ENCODE peak calls at places on chromosomes 2 and 18, in eight cellular contexts. One of them, this sample, is unnamed.

GRCh38 chr2:25586726-25587144 is 86.6 kb downstream of the DTNB start:
- DNase-seq in upper lobe of left lung: no peak
- DNase-seq in SK-N-SH: peak; percentile 78
- DNase-seq in Panc1: no peak
- DNase-seq in HL-60: no peak
- DNase-seq in K562: no peak
- DNase-seq in HCT116: no peak
- DNase-seq in stomach: no peak
- DNase-seq in this sample: no peak

GRCh38 chr18:24825397-24825796 is 365.0 kb downstream of the HRH4 start:
- DNase-seq in stomach: no peak
- DNase-seq in SK-N-SH: no peak
- DNase-seq in K562: no peak
- DNase-seq in upper lobe of left lung: no peak
- DNase-seq in HL-60: no peak
- DNase-seq in Panc1: no peak
- DNase-seq in HCT116: no peak
- DNase-seq in this sample: no peak

GRCh38 chr2:7012141-7012809 is 95.1 kb downstream of the RNF144A start:
- DNase-seq in SK-N-SH: no peak
- DNase-seq in HCT116: no peak
- DNase-seq in HL-60: no peak
- DNase-seq in upper lobe of left lung: no peak
- DNase-seq in K562: no peak
- DNase-seq in Panc1: no peak
- DNase-seq in stomach: no peak
- DNase-seq in this sample: no peak

GRCh38 chr2:239715606-239716005 is 309.5 kb downstream of the NDUFA10 start:
- DNase-seq in Panc1: no peak
- DNase-seq in HCT116: no peak
- DNase-seq in stomach: no peak
- DNase-seq in upper lobe of left lung: peak; percentile 57
- DNase-seq in SK-N-SH: no peak
- DNase-seq in HL-60: no peak
- DNase-seq in K562: no peak
- DNase-seq in this sample: no peak

GRCh38 chr2:233422050-233422639 is 67.9 kb downstream of the DGKD start:
- DNase-seq in K562: peak; percentile 38
- DNase-seq in SK-N-SH: no peak
- DNase-seq in HCT116: no peak
- DNase-seq in Panc1: no peak
- DNase-seq in upper lobe of left lung: peak; percentile 85
- DNase-seq in stomach: peak; percentile 93
- DNase-seq in HL-60: no peak
- DNase-seq in this sample: no peak

GRCh38 chr2:47089083-47089464 is 66.0 kb downstream of the STPG4 start:
- DNase-seq in Panc1: no peak
- DNase-seq in stomach: no peak
- DNase-seq in upper lobe of left lung: no peak
- DNase-seq in SK-N-SH: peak; percentile 38
- DNase-seq in K562: peak; percentile 76
- DNase-seq in HCT116: peak; percentile 39
- DNase-seq in HL-60: no peak
- DNase-seq in this sample: no peak

GRCh38 chr2:172092716-172093415 is 7.6 kb downstream of the DLX1 start:
- DNase-seq in HL-60: no peak
- DNase-seq in HCT116: no peak
- DNase-seq in SK-N-SH: peak; percentile 39
- DNase-seq in upper lobe of left lung: peak; percentile 51
- DNase-seq in Panc1: no peak
- DNase-seq in K562: peak; percentile 37
- DNase-seq in stomach: no peak
- DNase-seq in this sample: no peak

GRCh38 chr2:220466251-220466691 is 838.8 kb downstream of the SLC4A3 start:
- DNase-seq in HL-60: no peak
- DNase-seq in Panc1: no peak
- DNase-seq in stomach: no peak
- DNase-seq in SK-N-SH: no peak
- DNase-seq in upper lobe of left lung: no peak
- DNase-seq in HCT116: no peak
- DNase-seq in K562: no peak
- DNase-seq in this sample: no peak

GRCh38 chr2:201880620-201881381 is 74.5 kb downstream of the CDK15 start:
- DNase-seq in HCT116: no peak
- DNase-seq in Panc1: no peak
- DNase-seq in stomach: no peak
- DNase-seq in HL-60: no peak
- DNase-seq in SK-N-SH: no peak
- DNase-seq in K562: peak; percentile 38
- DNase-seq in upper lobe of left lung: no peak
- DNase-seq in this sample: no peak

GRCh38 chr2:232229296-232229916 is 149.1 kb upstream of the ALPP start:
- DNase-seq in HCT116: no peak
- DNase-seq in K562: no peak
- DNase-seq in Panc1: no peak
- DNase-seq in SK-N-SH: no peak
- DNase-seq in upper lobe of left lung: no peak
- DNase-seq in HL-60: no peak
- DNase-seq in stomach: no peak
- DNase-seq in this sample: peak; percentile 71

GRCh38 chr2:190465060-190465459 is 56.9 kb downstream of the MFSD6 start:
- DNase-seq in HL-60: no peak
- DNase-seq in upper lobe of left lung: no peak
- DNase-seq in stomach: no peak
- DNase-seq in HCT116: no peak
- DNase-seq in K562: no peak
- DNase-seq in SK-N-SH: no peak
- DNase-seq in Panc1: no peak
- DNase-seq in this sample: no peak

GRCh38 chr2:113831156-113831555 is 58.7 kb upstream of the ACTR3 start:
- DNase-seq in stomach: no peak
- DNase-seq in HL-60: no peak
- DNase-seq in Panc1: no peak
- DNase-seq in K562: peak; percentile 30
- DNase-seq in HCT116: no peak
- DNase-seq in upper lobe of left lung: no peak
- DNase-seq in SK-N-SH: no peak
- DNase-seq in this sample: no peak
- TF ChIP-seq POLR2AphosphoS5 in stomach: no peak
- TF ChIP-seq POLR2AphosphoS5 in HL-60: no peak
- TF ChIP-seq POLR2AphosphoS5 in Panc1: no peak
- TF ChIP-seq POLR2AphosphoS5 in K562: no peak
- TF ChIP-seq POLR2AphosphoS5 in HCT116: no peak
- TF ChIP-seq POLR2AphosphoS5 in upper lobe of left lung: no peak
- TF ChIP-seq POLR2AphosphoS5 in SK-N-SH: no peak
- TF ChIP-seq POLR2AphosphoS5 in this sample: peak; percentile 62

GRCh38 chr2:217942731-217943335 is 60.0 kb downstream of the TNS1 start:
- DNase-seq in SK-N-SH: no peak
- DNase-seq in Panc1: no peak
- DNase-seq in K562: no peak
- DNase-seq in upper lobe of left lung: no peak
- DNase-seq in HL-60: no peak
- DNase-seq in stomach: no peak
- DNase-seq in HCT116: no peak
- DNase-seq in this sample: no peak
- H3K4me3 ChIP-seq in SK-N-SH: peak overlapping the region; percentile 70
- H3K4me3 ChIP-seq in Panc1: no peak overlapping the region
- H3K4me3 ChIP-seq in K562: no peak overlapping the region
- H3K4me3 ChIP-seq in upper lobe of left lung: peak overlapping the region; percentile 74
- H3K4me3 ChIP-seq in HL-60: no peak overlapping the region
- H3K4me3 ChIP-seq in stomach: peak overlapping the region; percentile 67
- H3K4me3 ChIP-seq in HCT116: no peak overlapping the region
- H3K4me3 ChIP-seq in this sample: peak overlapping the region; percentile 59

GRCh38 chr2:37827911-37828411 is 97.1 kb upstream of the RMDN2 start:
- DNase-seq in upper lobe of left lung: no peak
- DNase-seq in HCT116: no peak
- DNase-seq in Panc1: no peak
- DNase-seq in K562: no peak
- DNase-seq in HL-60: no peak
- DNase-seq in stomach: no peak
- DNase-seq in SK-N-SH: no peak
- DNase-seq in this sample: peak; percentile 75
- TF ChIP-seq POLR2AphosphoS5 in upper lobe of left lung: no peak
- TF ChIP-seq POLR2AphosphoS5 in HCT116: no peak
- TF ChIP-seq POLR2AphosphoS5 in Panc1: no peak
- TF ChIP-seq POLR2AphosphoS5 in K562: no peak
- TF ChIP-seq POLR2AphosphoS5 in HL-60: no peak
- TF ChIP-seq POLR2AphosphoS5 in stomach: no peak
- TF ChIP-seq POLR2AphosphoS5 in SK-N-SH: peak; percentile 56
- TF ChIP-seq POLR2AphosphoS5 in this sample: no peak

GRCh38 chr2:29097569-29097968 is 17.6 kb upstream of the CLIP4 start:
- DNase-seq in upper lobe of left lung: no peak
- DNase-seq in Panc1: no peak
- DNase-seq in K562: no peak
- DNase-seq in stomach: no peak
- DNase-seq in HCT116: no peak
- DNase-seq in SK-N-SH: no peak
- DNase-seq in HL-60: no peak
- DNase-seq in this sample: no peak

GRCh38 chr2:29104589-29105164 is 10.5 kb upstream of the CLIP4 start:
- DNase-seq in K562: no peak
- DNase-seq in stomach: no peak
- DNase-seq in Panc1: no peak
- DNase-seq in upper lobe of left lung: peak; percentile 9
- DNase-seq in HCT116: no peak
- DNase-seq in HL-60: no peak
- DNase-seq in SK-N-SH: peak; percentile 19
- DNase-seq in this sample: no peak

GRCh38 chr2:29105375-29105774 is 9.8 kb upstream of the CLIP4 start:
- DNase-seq in SK-N-SH: no peak
- DNase-seq in HL-60: no peak
- DNase-seq in HCT116: no peak
- DNase-seq in stomach: no peak
- DNase-seq in upper lobe of left lung: no peak
- DNase-seq in K562: no peak
- DNase-seq in Panc1: no peak
- DNase-seq in this sample: no peak

GRCh38 chr2:29096969-29097368 is 18.2 kb upstream of the CLIP4 start:
- DNase-seq in K562: no peak
- DNase-seq in HL-60: no peak
- DNase-seq in stomach: no peak
- DNase-seq in HCT116: no peak
- DNase-seq in upper lobe of left lung: no peak
- DNase-seq in Panc1: no peak
- DNase-seq in SK-N-SH: no peak
- DNase-seq in this sample: no peak

DNA sequence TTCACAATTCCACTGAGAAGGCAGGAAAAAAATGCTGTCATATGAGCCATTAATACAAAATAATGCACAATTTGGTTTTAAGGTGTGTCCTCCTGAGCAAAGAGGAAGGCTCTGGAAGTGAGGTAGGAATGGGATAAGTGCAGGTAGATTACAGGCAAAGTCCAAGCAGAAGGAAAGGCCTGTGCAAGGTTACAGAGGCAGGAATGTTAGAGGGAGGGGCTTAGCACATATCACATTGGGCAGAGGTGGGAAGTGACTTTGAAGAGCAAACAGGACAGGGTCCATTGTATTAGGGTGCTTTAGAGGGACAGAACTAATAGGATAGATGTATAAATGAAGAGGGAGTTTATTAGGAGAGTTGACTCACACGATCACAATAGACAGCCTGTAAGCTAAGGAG is 14.7 kb upstream of the CLIP4 start:
- DNase-seq in K562: no peak
- DNase-seq in upper lobe of left lung: no peak
- DNase-seq in HCT116: no peak
- DNase-seq in Panc1: no peak
- DNase-seq in stomach: no peak
- DNase-seq in HL-60: no peak
- DNase-seq in SK-N-SH: no peak
- DNase-seq in this sample: no peak
- H3K4me3 ChIP-seq in K562: no peak overlapping the region
- H3K4me3 ChIP-seq in upper lobe of left lung: no peak overlapping the region
- H3K4me3 ChIP-seq in HCT116: no peak overlapping the region
- H3K4me3 ChIP-seq in Panc1: no peak overlapping the region
- H3K4me3 ChIP-seq in stomach: no peak overlapping the region
- H3K4me3 ChIP-seq in HL-60: no peak overlapping the region
- H3K4me3 ChIP-seq in SK-N-SH: no peak overlapping the region
- H3K4me3 ChIP-seq in this sample: no peak overlapping the region

DNA sequence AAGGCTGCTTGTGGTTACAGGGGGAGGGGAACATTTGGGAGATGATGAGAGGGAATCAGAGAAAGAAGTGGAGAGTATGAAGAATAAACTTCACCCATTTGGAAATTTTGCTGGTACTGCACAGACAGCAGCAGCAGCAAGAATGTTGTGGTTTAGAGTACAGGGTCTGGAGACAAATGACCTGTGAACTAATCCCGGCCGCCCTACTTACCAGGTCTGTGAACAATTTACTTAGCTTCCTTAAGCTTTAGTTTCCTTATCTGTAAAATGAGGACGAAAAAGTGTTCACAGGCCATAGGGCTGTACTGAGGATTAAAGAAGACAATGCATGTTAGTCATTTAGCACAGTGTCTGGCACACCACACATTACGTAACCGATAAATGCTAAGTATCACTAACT is 685.4 kb upstream of the CELF4 start:
- DNase-seq in stomach: no peak
- DNase-seq in K562: no peak
- DNase-seq in SK-N-SH: no peak
- DNase-seq in HL-60: no peak
- DNase-seq in HCT116: no peak
- DNase-seq in upper lobe of left lung: no peak
- DNase-seq in Panc1: no peak
- DNase-seq in this sample: no peak
- TF ChIP-seq POLR2AphosphoS5 in stomach: no peak
- TF ChIP-seq POLR2AphosphoS5 in K562: no peak
- TF ChIP-seq POLR2AphosphoS5 in SK-N-SH: no peak
- TF ChIP-seq POLR2AphosphoS5 in HL-60: no peak
- TF ChIP-seq POLR2AphosphoS5 in HCT116: no peak
- TF ChIP-seq POLR2AphosphoS5 in upper lobe of left lung: no peak
- TF ChIP-seq POLR2AphosphoS5 in Panc1: no peak
- TF ChIP-seq POLR2AphosphoS5 in this sample: no peak

DNA sequence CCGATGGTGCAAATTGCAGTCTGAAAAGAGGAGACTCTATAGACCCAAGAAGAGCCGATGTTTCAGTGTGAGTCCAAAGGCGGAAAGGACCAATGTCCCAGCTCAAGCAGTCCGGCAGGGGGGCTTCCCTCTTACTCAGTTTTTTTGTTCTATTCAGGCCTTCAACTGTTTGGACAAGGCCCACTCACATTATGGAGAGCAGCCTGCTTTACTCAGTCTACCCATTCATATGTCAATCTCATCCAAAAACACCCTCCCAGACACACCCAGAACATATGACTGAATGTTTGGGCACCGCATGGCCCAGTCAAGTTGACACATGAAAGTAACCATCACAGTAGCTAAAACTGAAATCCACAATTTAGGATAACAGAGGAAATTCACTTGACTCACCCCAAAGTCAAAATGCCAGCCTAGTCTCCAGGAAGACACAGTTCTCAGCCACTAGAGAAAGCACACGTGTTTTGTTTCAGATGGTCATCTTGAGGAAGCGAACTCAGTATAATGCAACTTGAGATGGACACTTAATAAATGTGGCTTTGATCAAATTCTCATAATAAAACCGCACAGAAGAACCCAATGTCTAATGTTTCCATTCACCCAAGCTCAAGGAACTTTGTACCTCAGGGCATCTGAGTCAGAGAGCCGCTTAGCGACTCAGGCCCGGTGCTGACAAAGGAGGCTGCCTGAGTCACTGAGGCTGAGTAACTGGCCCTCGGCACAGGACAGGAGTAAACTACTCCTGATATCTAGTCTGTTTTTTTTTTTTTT is 2.4 kb downstream of the FHL2 start:
- DNase-seq in HL-60: no peak
- DNase-seq in stomach: peak; percentile 74
- DNase-seq in Panc1: peak; percentile 92
- DNase-seq in upper lobe of left lung: no peak
- DNase-seq in HCT116: peak; percentile 95
- DNase-seq in K562: peak; percentile 79
- DNase-seq in SK-N-SH: no peak
- DNase-seq in this sample: no peak
- H3K4me3 ChIP-seq in HL-60: no peak overlapping the region
- H3K4me3 ChIP-seq in stomach: peak overlapping the region; percentile 84
- H3K4me3 ChIP-seq in Panc1: peak overlapping the region; percentile 90
- H3K4me3 ChIP-seq in upper lobe of left lung: no peak overlapping the region
- H3K4me3 ChIP-seq in HCT116: peak overlapping the region; percentile 92
- H3K4me3 ChIP-seq in K562: peak overlapping the region; percentile 15
- H3K4me3 ChIP-seq in SK-N-SH: peak overlapping the region; percentile 44
- H3K4me3 ChIP-seq in this sample: peak overlapping the region; percentile 84